ENCODE peak calls at places on chromosomes 7 and 10, in seven cellular contexts. One of them, this sample, is unnamed.
A peak's percentile ranks its signal among the peaks of the same experiment; 100 is the strongest.

GRCh38 chr10:59079386-59080226 is 96.8 kb upstream of the PHYHIPL start:
- DNase-seq in AG10803: peak; percentile 60
- DNase-seq in astrocyte of the spinal cord: peak; percentile 79
- DNase-seq in GM12864: no peak
- DNase-seq in endodermal cell: no peak
- DNase-seq in psoas muscle: no peak
- DNase-seq in B cell: no peak
- DNase-seq in this sample: no peak

GRCh38 chr7:141630621-141631020 is 71.3 kb downstream of the DENND11 start:
- DNase-seq in B cell: no peak
- DNase-seq in GM12864: no peak
- DNase-seq in AG10803: no peak
- DNase-seq in astrocyte of the spinal cord: no peak
- DNase-seq in psoas muscle: no peak
- DNase-seq in endodermal cell: no peak
- DNase-seq in this sample: no peak

GRCh38 chr7:98745722-98746318 is 124.0 kb downstream of the TMEM130 start:
- DNase-seq in B cell: peak; percentile 74
- DNase-seq in astrocyte of the spinal cord: peak; percentile 30
- DNase-seq in endodermal cell: peak; percentile 96
- DNase-seq in AG10803: peak; percentile 37
- DNase-seq in GM12864: peak; percentile 34
- DNase-seq in psoas muscle: peak; percentile 69
- DNase-seq in this sample: peak; percentile 84

GRCh38 chr10:129416136-129416530 is 50.9 kb upstream of the MGMT start:
- DNase-seq in psoas muscle: no peak
- DNase-seq in GM12864: no peak
- DNase-seq in AG10803: no peak
- DNase-seq in B cell: no peak
- DNase-seq in endodermal cell: no peak
- DNase-seq in astrocyte of the spinal cord: no peak
- DNase-seq in this sample: no peak

GRCh38 chr10:122141821-122142651 is 129.1 kb upstream of the BTBD16 start:
- DNase-seq in astrocyte of the spinal cord: peak; percentile 49
- DNase-seq in B cell: no peak
- DNase-seq in psoas muscle: peak; percentile 70
- DNase-seq in endodermal cell: no peak
- DNase-seq in AG10803: peak; percentile 60
- DNase-seq in GM12864: no peak
- DNase-seq in this sample: no peak

GRCh38 chr7:40099837-40100236 is 34.6 kb downstream of the MPLKIP start:
- DNase-seq in AG10803: peak; percentile 4
- DNase-seq in endodermal cell: no peak
- DNase-seq in psoas muscle: no peak
- DNase-seq in astrocyte of the spinal cord: no peak
- DNase-seq in B cell: no peak
- DNase-seq in GM12864: no peak
- DNase-seq in this sample: no peak

GRCh38 chr10:110803830-110804338 is 67.8 kb upstream of the PDCD4 start:
- DNase-seq in endodermal cell: peak; percentile 84
- DNase-seq in GM12864: no peak
- DNase-seq in psoas muscle: peak; percentile 65
- DNase-seq in B cell: peak; percentile 68
- DNase-seq in astrocyte of the spinal cord: peak; percentile 34
- DNase-seq in AG10803: peak; percentile 54
- DNase-seq in this sample: peak; percentile 40

GRCh38 chr7:2520808-2521146 is 1.2 kb downstream of the LFNG start:
- DNase-seq in psoas muscle: no peak
- DNase-seq in AG10803: no peak
- DNase-seq in B cell: no peak
- DNase-seq in GM12864: no peak
- DNase-seq in endodermal cell: no peak
- DNase-seq in astrocyte of the spinal cord: no peak
- DNase-seq in this sample: peak; percentile 41

GRCh38 chr10:79342295-79342761 is 4.9 kb upstream of the PPIF start:
- DNase-seq in astrocyte of the spinal cord: no peak
- DNase-seq in B cell: no peak
- DNase-seq in GM12864: no peak
- DNase-seq in endodermal cell: peak; percentile 22
- DNase-seq in psoas muscle: no peak
- DNase-seq in AG10803: no peak
- DNase-seq in this sample: no peak

GRCh38 chr10:95134490-95134889 is 59.5 kb upstream of the ACSM6 start:
- DNase-seq in endodermal cell: no peak
- DNase-seq in B cell: no peak
- DNase-seq in AG10803: no peak
- DNase-seq in GM12864: no peak
- DNase-seq in psoas muscle: no peak
- DNase-seq in astrocyte of the spinal cord: no peak
- DNase-seq in this sample: no peak

GRCh38 chr7:51467384-51468017 is 150.9 kb upstream of the COBL start:
- DNase-seq in GM12864: no peak
- DNase-seq in psoas muscle: no peak
- DNase-seq in AG10803: no peak
- DNase-seq in B cell: no peak
- DNase-seq in astrocyte of the spinal cord: no peak
- DNase-seq in endodermal cell: no peak
- DNase-seq in this sample: no peak

GRCh38 chr7:114087674-114088539 is 169.1 kb upstream of the PPP1R3A start:
- DNase-seq in AG10803: no peak
- DNase-seq in GM12864: no peak
- DNase-seq in psoas muscle: peak; percentile 55
- DNase-seq in B cell: peak; percentile 7
- DNase-seq in endodermal cell: peak; percentile 75
- DNase-seq in astrocyte of the spinal cord: no peak
- DNase-seq in this sample: no peak

GRCh38 chr10:70602665-70603438 is at the start of gene PRF1:
- DNase-seq in astrocyte of the spinal cord: no peak
- DNase-seq in psoas muscle: peak; percentile 66
- DNase-seq in AG10803: no peak
- DNase-seq in GM12864: no peak
- DNase-seq in B cell: no peak
- DNase-seq in endodermal cell: peak; percentile 49
- DNase-seq in this sample: no peak

GRCh38 chr7:130881799-130882141 is 147.8 kb upstream of the KLF14 start:
- DNase-seq in endodermal cell: no peak
- DNase-seq in AG10803: no peak
- DNase-seq in psoas muscle: no peak
- DNase-seq in GM12864: no peak
- DNase-seq in astrocyte of the spinal cord: no peak
- DNase-seq in B cell: no peak
- DNase-seq in this sample: no peak

GRCh38 chr10:70765794-70766594 is 19.2 kb downstream of the TBATA start:
- DNase-seq in GM12864: no peak
- DNase-seq in endodermal cell: no peak
- DNase-seq in B cell: no peak
- DNase-seq in psoas muscle: no peak
- DNase-seq in AG10803: no peak
- DNase-seq in astrocyte of the spinal cord: no peak
- DNase-seq in this sample: no peak

GRCh38 chr7:923108-924041 is 31.1 kb downstream of the ADAP1 start:
- DNase-seq in B cell: peak; percentile 87
- DNase-seq in psoas muscle: peak; percentile 78
- DNase-seq in endodermal cell: peak; percentile 79
- DNase-seq in astrocyte of the spinal cord: peak; percentile 26
- DNase-seq in GM12864: peak; percentile 84
- DNase-seq in AG10803: peak; percentile 37
- DNase-seq in this sample: peak; percentile 92

GRCh38 chr10:108166401-108166800 is 1001.9 kb upstream of the SORCS1 start:
- DNase-seq in GM12864: no peak
- DNase-seq in endodermal cell: no peak
- DNase-seq in B cell: no peak
- DNase-seq in psoas muscle: no peak
- DNase-seq in AG10803: no peak
- DNase-seq in astrocyte of the spinal cord: no peak
- DNase-seq in this sample: no peak

GRCh38 chr7:4136501-4137110 is 545.5 kb upstream of the FOXK1 start:
- DNase-seq in endodermal cell: peak; percentile 72
- DNase-seq in B cell: no peak
- DNase-seq in GM12864: no peak
- DNase-seq in AG10803: no peak
- DNase-seq in astrocyte of the spinal cord: peak; percentile 8
- DNase-seq in psoas muscle: no peak
- DNase-seq in this sample: no peak

GRCh38 chr7:2029211-2029905 is 203.4 kb downstream of the MAD1L1 start:
- DNase-seq in AG10803: no peak
- DNase-seq in B cell: no peak
- DNase-seq in psoas muscle: peak; percentile 17
- DNase-seq in endodermal cell: no peak
- DNase-seq in astrocyte of the spinal cord: no peak
- DNase-seq in GM12864: no peak
- DNase-seq in this sample: no peak

GRCh38 chr10:48606530-48607355 is 1.9 kb upstream of the ARHGAP22 start:
- DNase-seq in astrocyte of the spinal cord: peak; percentile 92
- DNase-seq in endodermal cell: peak; percentile 34
- DNase-seq in GM12864: no peak
- DNase-seq in psoas muscle: peak; percentile 66
- DNase-seq in B cell: no peak
- DNase-seq in AG10803: peak; percentile 97
- DNase-seq in this sample: peak; percentile 15

GRCh38 chr10:31586708-31587107 is 267.7 kb downstream of the ZEB1 start:
- DNase-seq in B cell: no peak
- DNase-seq in astrocyte of the spinal cord: no peak
- DNase-seq in endodermal cell: no peak
- DNase-seq in GM12864: no peak
- DNase-seq in AG10803: no peak
- DNase-seq in psoas muscle: no peak
- DNase-seq in this sample: no peak

DNA sequence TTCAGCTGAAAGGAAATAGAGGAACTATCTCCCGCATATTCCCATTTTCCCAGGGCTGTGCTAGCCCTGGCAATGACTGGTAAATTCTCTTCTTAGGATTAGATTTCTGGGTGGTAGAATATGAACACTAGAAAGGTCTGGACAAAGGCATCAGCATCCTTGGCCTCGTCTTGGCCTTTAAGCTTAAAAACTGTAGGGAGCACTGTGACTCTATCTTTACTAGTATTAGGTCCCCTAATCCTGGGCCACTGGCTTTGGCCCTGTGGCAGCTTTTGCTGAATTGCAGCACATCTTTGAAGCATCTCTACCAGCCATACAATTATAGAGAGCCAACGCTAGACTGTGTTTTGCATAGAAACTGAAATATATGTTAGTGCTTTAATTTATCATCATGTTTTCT is 41.5 kb upstream of the EBLN1 start:
- DNase-seq in B cell: peak; percentile 26
- DNase-seq in endodermal cell: no peak
- DNase-seq in AG10803: peak; percentile 6
- DNase-seq in GM12864: no peak
- DNase-seq in psoas muscle: no peak
- DNase-seq in astrocyte of the spinal cord: no peak
- DNase-seq in this sample: no peak
- TF ChIP-seq CTCF in B cell: peak; percentile 25
- TF ChIP-seq CTCF in endodermal cell: peak; percentile 61
- TF ChIP-seq CTCF in AG10803: peak; percentile 10
- TF ChIP-seq CTCF in GM12864: peak; percentile 30
- TF ChIP-seq CTCF in psoas muscle: no peak
- TF ChIP-seq CTCF in astrocyte of the spinal cord: no peak
- TF ChIP-seq CTCF in this sample: no peak

GRCh38 chr10:123863189-123863580 is 28.4 kb downstream of the CPXM2 start:
- DNase-seq in endodermal cell: no peak
- DNase-seq in astrocyte of the spinal cord: no peak
- DNase-seq in GM12864: no peak
- DNase-seq in psoas muscle: no peak
- DNase-seq in B cell: no peak
- DNase-seq in AG10803: no peak
- DNase-seq in this sample: no peak
- TF ChIP-seq CTCF in endodermal cell: no peak
- TF ChIP-seq CTCF in astrocyte of the spinal cord: no peak
- TF ChIP-seq CTCF in GM12864: no peak
- TF ChIP-seq CTCF in psoas muscle: no peak
- TF ChIP-seq CTCF in B cell: no peak
- TF ChIP-seq CTCF in AG10803: no peak
- TF ChIP-seq CTCF in this sample: no peak

GRCh38 chr10:133260895-133261725 is 15.6 kb downstream of the ADAM8 start:
- DNase-seq in astrocyte of the spinal cord: peak; percentile 22
- DNase-seq in AG10803: peak; percentile 33
- DNase-seq in psoas muscle: peak; percentile 82
- DNase-seq in GM12864: no peak
- DNase-seq in B cell: peak; percentile 81
- DNase-seq in endodermal cell: peak; percentile 65
- DNase-seq in this sample: peak; percentile 17
- TF ChIP-seq CTCF in astrocyte of the spinal cord: no peak
- TF ChIP-seq CTCF in AG10803: no peak
- TF ChIP-seq CTCF in psoas muscle: no peak
- TF ChIP-seq CTCF in GM12864: no peak
- TF ChIP-seq CTCF in B cell: no peak
- TF ChIP-seq CTCF in endodermal cell: no peak
- TF ChIP-seq CTCF in this sample: no peak

GRCh38 chr7:121331574-121331973 is 2.8 kb downstream of the WNT16 start:
- DNase-seq in B cell: no peak
- DNase-seq in AG10803: no peak
- DNase-seq in GM12864: no peak
- DNase-seq in psoas muscle: no peak
- DNase-seq in endodermal cell: no peak
- DNase-seq in astrocyte of the spinal cord: no peak
- DNase-seq in this sample: no peak

GRCh38 chr7:121331048-121331447 is 2.2 kb downstream of the WNT16 start:
- DNase-seq in astrocyte of the spinal cord: no peak
- DNase-seq in psoas muscle: no peak
- DNase-seq in GM12864: no peak
- DNase-seq in endodermal cell: no peak
- DNase-seq in B cell: no peak
- DNase-seq in AG10803: no peak
- DNase-seq in this sample: no peak

GRCh38 chr7:121329460-121330052 is 756 bp downstream of the WNT16 start:
- DNase-seq in psoas muscle: no peak
- DNase-seq in astrocyte of the spinal cord: peak; percentile 32
- DNase-seq in AG10803: no peak
- DNase-seq in GM12864: no peak
- DNase-seq in B cell: peak; percentile 61
- DNase-seq in endodermal cell: peak; percentile 87
- DNase-seq in this sample: peak; percentile 71

GRCh38 chr7:121328508-121329459 is at the start of gene WNT16:
- DNase-seq in endodermal cell: peak; percentile 89
- DNase-seq in astrocyte of the spinal cord: no peak
- DNase-seq in AG10803: no peak
- DNase-seq in psoas muscle: no peak
- DNase-seq in GM12864: no peak
- DNase-seq in B cell: peak; percentile 60
- DNase-seq in this sample: no peak

DNA sequence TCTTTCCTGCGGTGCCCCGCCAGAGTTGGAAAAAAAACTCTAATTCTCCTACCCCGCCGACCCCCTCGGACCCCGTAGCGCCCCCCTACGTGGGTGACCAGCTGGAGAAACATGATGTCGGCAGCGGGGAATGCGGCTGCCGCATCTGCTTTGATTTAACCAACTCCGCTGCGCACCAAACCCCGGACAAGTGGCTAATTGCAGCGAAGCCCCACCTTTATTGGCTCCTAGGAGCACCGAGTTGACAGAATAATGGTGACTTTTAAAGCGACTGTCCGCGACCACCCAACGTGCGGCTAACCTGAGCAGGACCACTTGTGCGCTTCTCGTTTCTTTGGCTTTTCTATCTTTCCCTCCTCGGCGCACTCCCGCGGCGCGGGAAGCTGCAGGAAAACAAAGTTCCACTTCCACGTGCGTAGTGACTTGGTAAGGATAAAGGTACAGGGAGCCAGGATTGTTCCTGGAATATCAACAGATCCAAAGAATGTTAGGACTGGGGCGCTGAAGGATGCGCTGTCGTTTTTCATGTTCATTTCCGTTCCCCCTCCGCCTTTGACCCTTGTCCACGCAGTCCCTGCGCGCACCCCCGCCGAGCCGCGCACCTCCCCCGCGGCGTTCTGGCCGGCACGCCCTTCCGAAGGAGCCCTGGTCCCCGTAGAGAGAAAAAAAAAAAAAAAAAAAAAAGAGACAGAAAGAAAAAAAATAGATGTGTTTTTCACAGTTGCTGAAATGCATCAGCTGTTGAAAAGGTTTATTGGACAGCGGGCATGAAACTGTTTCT is 1.4 kb downstream of the WNT16 start:
- DNase-seq in psoas muscle: no peak
- DNase-seq in AG10803: peak; percentile 23
- DNase-seq in astrocyte of the spinal cord: peak; percentile 53
- DNase-seq in B cell: peak; percentile 61
- DNase-seq in endodermal cell: peak; percentile 75
- DNase-seq in GM12864: no peak
- DNase-seq in this sample: no peak
- TF ChIP-seq CTCF in psoas muscle: no peak
- TF ChIP-seq CTCF in AG10803: no peak
- TF ChIP-seq CTCF in astrocyte of the spinal cord: no peak
- TF ChIP-seq CTCF in B cell: no peak
- TF ChIP-seq CTCF in endodermal cell: no peak
- TF ChIP-seq CTCF in GM12864: no peak
- TF ChIP-seq CTCF in this sample: no peak